ENCODE peak calls at places on chromosome 20, in ten cellular contexts. One of them, this sample, is unnamed.
A peak's percentile ranks its signal among the peaks of the same experiment; 100 is the strongest.

GRCh38 chr20:7171911-7172310 is 404.4 kb downstream of the BMP2 start:
- DNase-seq in neuronal stem cell: no peak
- DNase-seq in OCI-LY7: no peak
- DNase-seq in MM.1S: no peak
- DNase-seq in hepatocyte: no peak
- DNase-seq in fibroblast of lung: peak; percentile 94
- DNase-seq in IMR-90: no peak
- DNase-seq in HepG2: no peak
- DNase-seq in H9: no peak
- DNase-seq in endothelial cell of umbilical vein: no peak
- DNase-seq in this sample: no peak

GRCh38 chr20:38434310-38434741 is 802 bp downstream of the SNHG17 start:
- DNase-seq in fibroblast of lung: peak; percentile 18
- DNase-seq in endothelial cell of umbilical vein: peak; percentile 50
- DNase-seq in OCI-LY7: peak; percentile 44
- DNase-seq in IMR-90: peak; percentile 23
- DNase-seq in MM.1S: peak; percentile 35
- DNase-seq in hepatocyte: peak; percentile 45
- DNase-seq in H9: no peak
- DNase-seq in neuronal stem cell: no peak
- DNase-seq in HepG2: no peak
- DNase-seq in this sample: peak; percentile 42

GRCh38 chr20:49381558-49382493 is 100.6 kb downstream of the KCNB1 start:
- DNase-seq in MM.1S: no peak
- DNase-seq in endothelial cell of umbilical vein: no peak
- DNase-seq in fibroblast of lung: peak; percentile 63
- DNase-seq in IMR-90: peak; percentile 10
- DNase-seq in OCI-LY7: no peak
- DNase-seq in hepatocyte: peak; percentile 18
- DNase-seq in neuronal stem cell: no peak
- DNase-seq in H9: no peak
- DNase-seq in HepG2: no peak
- DNase-seq in this sample: no peak

GRCh38 chr20:63456429-63457284 is 15.8 kb downstream of the KCNQ2 start:
- DNase-seq in IMR-90: no peak
- DNase-seq in hepatocyte: no peak
- DNase-seq in neuronal stem cell: no peak
- DNase-seq in MM.1S: no peak
- DNase-seq in fibroblast of lung: no peak
- DNase-seq in OCI-LY7: no peak
- DNase-seq in H9: no peak
- DNase-seq in endothelial cell of umbilical vein: no peak
- DNase-seq in HepG2: no peak
- DNase-seq in this sample: no peak

GRCh38 chr20:36904690-36905089 is 28.8 kb downstream of the TLDC2 start:
- DNase-seq in IMR-90: no peak
- DNase-seq in MM.1S: no peak
- DNase-seq in H9: no peak
- DNase-seq in endothelial cell of umbilical vein: no peak
- DNase-seq in fibroblast of lung: no peak
- DNase-seq in hepatocyte: no peak
- DNase-seq in neuronal stem cell: no peak
- DNase-seq in HepG2: no peak
- DNase-seq in OCI-LY7: no peak
- DNase-seq in this sample: no peak

GRCh38 chr20:37816003-37816402 is 86.9 kb upstream of the VSTM2L start:
- DNase-seq in IMR-90: no peak
- DNase-seq in hepatocyte: no peak
- DNase-seq in neuronal stem cell: no peak
- DNase-seq in endothelial cell of umbilical vein: no peak
- DNase-seq in MM.1S: no peak
- DNase-seq in OCI-LY7: no peak
- DNase-seq in H9: no peak
- DNase-seq in HepG2: no peak
- DNase-seq in fibroblast of lung: no peak
- DNase-seq in this sample: no peak

GRCh38 chr20:38303908-38304379 is at the start of gene BPI:
- DNase-seq in OCI-LY7: no peak
- DNase-seq in IMR-90: no peak
- DNase-seq in hepatocyte: no peak
- DNase-seq in HepG2: no peak
- DNase-seq in endothelial cell of umbilical vein: no peak
- DNase-seq in neuronal stem cell: no peak
- DNase-seq in H9: no peak
- DNase-seq in fibroblast of lung: peak; percentile 48
- DNase-seq in MM.1S: no peak
- DNase-seq in this sample: no peak

GRCh38 chr20:46060301-46060881 is 29.4 kb downstream of the NCOA5 start:
- DNase-seq in H9: no peak
- DNase-seq in IMR-90: no peak
- DNase-seq in MM.1S: peak; percentile 36
- DNase-seq in OCI-LY7: peak; percentile 82
- DNase-seq in HepG2: no peak
- DNase-seq in endothelial cell of umbilical vein: peak; percentile 64
- DNase-seq in hepatocyte: no peak
- DNase-seq in fibroblast of lung: no peak
- DNase-seq in neuronal stem cell: no peak
- DNase-seq in this sample: no peak

GRCh38 chr20:47133809-47134456 is 222.6 kb downstream of the ZMYND8 start:
- DNase-seq in IMR-90: peak; percentile 79
- DNase-seq in OCI-LY7: no peak
- DNase-seq in HepG2: no peak
- DNase-seq in hepatocyte: peak; percentile 48
- DNase-seq in MM.1S: no peak
- DNase-seq in fibroblast of lung: peak; percentile 73
- DNase-seq in endothelial cell of umbilical vein: no peak
- DNase-seq in H9: no peak
- DNase-seq in neuronal stem cell: no peak
- DNase-seq in this sample: no peak

GRCh38 chr20:45945678-45946148 is 11.2 kb downstream of the PCIF1 start:
- DNase-seq in MM.1S: no peak
- DNase-seq in neuronal stem cell: no peak
- DNase-seq in H9: no peak
- DNase-seq in hepatocyte: no peak
- DNase-seq in fibroblast of lung: peak; percentile 50
- DNase-seq in OCI-LY7: no peak
- DNase-seq in IMR-90: peak; percentile 21
- DNase-seq in HepG2: no peak
- DNase-seq in endothelial cell of umbilical vein: no peak
- DNase-seq in this sample: no peak

GRCh38 chr20:43821795-43822194 is 92.9 kb upstream of the TOX2 start:
- DNase-seq in hepatocyte: no peak
- DNase-seq in neuronal stem cell: no peak
- DNase-seq in OCI-LY7: no peak
- DNase-seq in H9: no peak
- DNase-seq in fibroblast of lung: no peak
- DNase-seq in IMR-90: no peak
- DNase-seq in endothelial cell of umbilical vein: no peak
- DNase-seq in HepG2: no peak
- DNase-seq in MM.1S: no peak
- DNase-seq in this sample: no peak

GRCh38 chr20:57504411-57504810 is 20.5 kb downstream of the CTCFL start:
- DNase-seq in hepatocyte: no peak
- DNase-seq in HepG2: no peak
- DNase-seq in endothelial cell of umbilical vein: no peak
- DNase-seq in H9: no peak
- DNase-seq in neuronal stem cell: no peak
- DNase-seq in IMR-90: no peak
- DNase-seq in OCI-LY7: no peak
- DNase-seq in fibroblast of lung: no peak
- DNase-seq in MM.1S: no peak
- DNase-seq in this sample: no peak

DNA sequence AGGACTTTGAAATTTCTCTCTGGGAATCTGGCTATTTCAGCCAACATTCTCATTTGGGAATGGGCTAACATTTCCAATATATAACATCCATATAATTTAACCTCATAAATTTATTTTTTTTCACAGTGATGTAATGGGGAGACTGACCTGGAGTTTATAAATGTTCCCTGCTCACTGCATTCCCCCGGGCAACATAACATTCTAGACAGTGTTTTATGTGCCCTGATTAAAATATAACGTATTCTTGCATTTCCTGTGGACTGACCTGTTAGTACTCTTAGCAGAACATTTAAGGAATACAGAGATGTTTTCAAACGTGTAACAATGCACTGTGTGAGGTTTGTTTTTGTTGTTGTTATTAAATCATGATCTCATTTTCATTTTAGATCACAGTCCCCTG is 20.9 kb downstream of the TSHZ2 start:
- DNase-seq in endothelial cell of umbilical vein: no peak
- DNase-seq in IMR-90: no peak
- DNase-seq in H9: no peak
- DNase-seq in hepatocyte: no peak
- DNase-seq in HepG2: no peak
- DNase-seq in OCI-LY7: no peak
- DNase-seq in neuronal stem cell: no peak
- DNase-seq in fibroblast of lung: no peak
- DNase-seq in MM.1S: no peak
- DNase-seq in this sample: no peak
- H3K27ac ChIP-seq in endothelial cell of umbilical vein: no peak overlapping the region
- H3K27ac ChIP-seq in IMR-90: no peak overlapping the region
- H3K27ac ChIP-seq in H9: no peak overlapping the region
- H3K27ac ChIP-seq in hepatocyte: peak overlapping the region; percentile 5
- H3K27ac ChIP-seq in HepG2: no peak overlapping the region
- H3K27ac ChIP-seq in OCI-LY7: no peak overlapping the region
- H3K27ac ChIP-seq in neuronal stem cell: no peak overlapping the region
- H3K27ac ChIP-seq in fibroblast of lung: no peak overlapping the region
- H3K27ac ChIP-seq in MM.1S: no peak overlapping the region
- H3K27ac ChIP-seq in this sample: no peak overlapping the region

DNA sequence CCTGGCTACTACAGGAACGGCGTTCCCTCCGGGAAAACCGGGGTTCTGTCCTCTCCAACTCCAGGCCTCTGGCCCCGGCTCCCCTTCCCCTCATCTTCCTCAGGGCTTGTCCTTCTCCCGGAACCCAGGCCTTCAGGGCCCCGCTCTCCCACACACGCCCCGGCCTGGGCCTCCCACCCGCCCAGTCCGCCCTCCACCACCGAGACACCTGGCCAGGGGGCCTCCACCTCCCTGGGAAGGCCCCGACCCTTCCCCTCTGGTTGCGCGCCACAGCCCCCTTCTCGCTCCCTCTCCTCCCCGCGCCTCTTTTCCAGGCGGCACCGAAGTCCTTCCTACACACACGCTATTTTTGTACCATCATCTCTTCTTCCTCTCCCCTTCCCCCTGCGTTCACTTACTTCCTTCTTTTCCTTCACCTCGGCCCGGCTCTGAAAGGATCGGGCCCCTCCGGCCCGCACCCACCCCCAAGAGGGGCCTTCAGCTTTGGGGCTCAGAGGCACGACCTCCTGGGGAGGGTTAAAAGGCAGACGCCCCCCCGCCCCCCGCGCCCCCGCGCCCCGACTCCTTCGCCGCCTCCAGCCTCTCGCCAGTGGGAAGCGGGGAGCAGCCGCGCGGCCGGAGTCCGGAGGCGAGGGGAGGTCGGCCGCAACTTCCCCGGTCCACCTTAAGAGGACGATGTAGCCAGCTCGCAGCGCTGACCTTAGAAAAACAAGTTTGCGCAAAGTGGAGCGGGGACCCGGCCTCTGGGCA is 1.3 kb upstream of the SIRPA start:
- DNase-seq in H9: no peak
- DNase-seq in MM.1S: no peak
- DNase-seq in HepG2: peak; percentile 53
- DNase-seq in OCI-LY7: no peak
- DNase-seq in fibroblast of lung: no peak
- DNase-seq in IMR-90: no peak
- DNase-seq in hepatocyte: no peak
- DNase-seq in neuronal stem cell: no peak
- DNase-seq in endothelial cell of umbilical vein: no peak
- DNase-seq in this sample: no peak
- H2AFZ ChIP-seq in H9: no peak overlapping the region
- H2AFZ ChIP-seq in MM.1S: peak overlapping the region; percentile 49
- H2AFZ ChIP-seq in HepG2: no peak overlapping the region
- H2AFZ ChIP-seq in OCI-LY7: no peak overlapping the region
- H2AFZ ChIP-seq in fibroblast of lung: no peak overlapping the region
- H2AFZ ChIP-seq in IMR-90: peak overlapping the region; percentile 81
- H2AFZ ChIP-seq in hepatocyte: peak overlapping the region; percentile 90
- H2AFZ ChIP-seq in neuronal stem cell: peak overlapping the region; percentile 96
- H2AFZ ChIP-seq in endothelial cell of umbilical vein: peak overlapping the region; percentile 39
- H2AFZ ChIP-seq in this sample: peak overlapping the region; percentile 97

DNA sequence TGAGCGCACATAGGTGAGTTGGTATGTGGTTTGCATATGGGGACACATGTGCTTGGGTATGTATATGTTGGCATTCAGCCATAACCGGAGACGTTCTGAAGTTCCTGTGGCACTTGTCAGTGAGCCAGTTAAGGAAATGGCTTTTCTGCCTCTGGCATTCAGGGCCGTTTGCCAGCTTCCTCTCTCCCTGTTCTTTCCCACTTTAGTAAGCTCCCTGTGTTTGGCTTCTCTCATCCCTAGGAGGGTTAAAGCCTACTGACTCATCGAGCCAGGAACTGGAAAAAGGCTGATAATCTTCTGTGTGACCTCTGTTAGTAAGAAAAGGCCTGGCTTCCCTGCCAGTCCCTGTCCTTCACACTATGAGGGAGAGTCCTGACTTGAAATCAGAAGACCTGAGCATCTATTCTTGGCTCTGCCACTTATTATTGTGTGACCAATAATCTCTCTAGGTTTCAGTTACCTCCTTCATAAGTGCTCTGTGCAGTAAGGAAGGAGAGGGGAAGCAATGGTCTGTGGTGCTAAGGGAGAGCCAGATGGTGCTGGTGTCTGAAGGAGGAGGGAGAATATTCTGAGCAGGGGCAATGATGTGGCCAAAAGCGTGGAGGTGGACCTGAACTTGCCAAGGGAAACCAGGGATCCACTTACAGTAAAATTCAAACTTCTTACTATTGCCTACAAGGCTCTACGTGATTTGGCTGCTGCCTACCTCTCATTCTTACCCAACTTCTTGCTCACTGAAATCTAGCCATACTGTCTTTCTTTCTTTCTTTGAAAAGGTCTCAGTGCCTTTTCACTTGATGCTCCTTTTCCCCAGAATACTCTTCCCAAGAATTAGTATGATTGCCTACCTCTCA is 31.4 kb downstream of the ACSS2 start:
- DNase-seq in hepatocyte: peak; percentile 73
- DNase-seq in H9: no peak
- DNase-seq in endothelial cell of umbilical vein: peak; percentile 97
- DNase-seq in HepG2: peak; percentile 26
- DNase-seq in OCI-LY7: no peak
- DNase-seq in IMR-90: peak; percentile 92
- DNase-seq in neuronal stem cell: no peak
- DNase-seq in fibroblast of lung: peak; percentile 89
- DNase-seq in MM.1S: no peak
- DNase-seq in this sample: peak; percentile 17
- H3K27ac ChIP-seq in hepatocyte: peak overlapping the region; percentile 63
- H3K27ac ChIP-seq in H9: no peak overlapping the region
- H3K27ac ChIP-seq in endothelial cell of umbilical vein: peak overlapping the region; percentile 66
- H3K27ac ChIP-seq in HepG2: no peak overlapping the region
- H3K27ac ChIP-seq in OCI-LY7: no peak overlapping the region
- H3K27ac ChIP-seq in IMR-90: peak overlapping the region; percentile 61
- H3K27ac ChIP-seq in neuronal stem cell: no peak overlapping the region
- H3K27ac ChIP-seq in fibroblast of lung: peak overlapping the region; percentile 43
- H3K27ac ChIP-seq in MM.1S: no peak overlapping the region
- H3K27ac ChIP-seq in this sample: no peak overlapping the region

DNA sequence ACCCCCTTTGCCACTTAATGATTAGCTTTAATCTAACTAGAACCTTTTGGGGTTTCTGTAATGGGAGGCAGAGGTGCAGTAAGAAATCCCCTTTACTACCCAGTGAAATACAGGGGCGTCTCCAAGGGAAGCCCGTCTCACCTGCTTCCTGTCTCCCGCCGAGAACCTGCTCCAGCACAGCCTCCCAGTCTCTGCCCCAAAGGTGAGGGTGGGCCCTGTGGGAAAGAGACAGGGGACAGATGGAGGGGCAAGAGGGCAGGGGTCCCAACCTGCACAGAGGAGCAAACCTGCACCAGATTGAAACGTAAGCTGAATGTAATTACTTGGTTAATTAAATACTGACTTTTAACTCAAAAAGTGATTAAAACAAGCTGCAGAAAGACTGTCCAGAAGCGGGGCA is 474.2 kb upstream of the SULF2 start:
- DNase-seq in endothelial cell of umbilical vein: no peak
- DNase-seq in H9: no peak
- DNase-seq in HepG2: no peak
- DNase-seq in MM.1S: no peak
- DNase-seq in fibroblast of lung: no peak
- DNase-seq in IMR-90: no peak
- DNase-seq in OCI-LY7: no peak
- DNase-seq in hepatocyte: no peak
- DNase-seq in neuronal stem cell: no peak
- DNase-seq in this sample: no peak
- H2AFZ ChIP-seq in endothelial cell of umbilical vein: no peak overlapping the region
- H2AFZ ChIP-seq in H9: no peak overlapping the region
- H2AFZ ChIP-seq in HepG2: no peak overlapping the region
- H2AFZ ChIP-seq in MM.1S: no peak overlapping the region
- H2AFZ ChIP-seq in fibroblast of lung: no peak overlapping the region
- H2AFZ ChIP-seq in IMR-90: no peak overlapping the region
- H2AFZ ChIP-seq in OCI-LY7: no peak overlapping the region
- H2AFZ ChIP-seq in hepatocyte: no peak overlapping the region
- H2AFZ ChIP-seq in neuronal stem cell: no peak overlapping the region
- H2AFZ ChIP-seq in this sample: no peak overlapping the region